ENCODE peak calls at places on chromosome 22, in six cellular contexts. One of them, this sample, is unnamed.

GRCh38 chr22:44329179-44329796 is 16.5 kb upstream of the SHISAL1 start:
- DNase-seq in hypothalamus: no peak
- DNase-seq in DMS153: no peak
- DNase-seq in stromal cell of bone marrow: no peak
- DNase-seq in NCI-H146: no peak
- DNase-seq in heart right ventricle: no peak
- DNase-seq in this sample: peak

GRCh38 chr22:25992331-25992730 is 176.9 kb upstream of the SEZ6L start:
- DNase-seq in DMS153: no peak
- DNase-seq in stromal cell of bone marrow: no peak
- DNase-seq in heart right ventricle: no peak
- DNase-seq in NCI-H146: no peak
- DNase-seq in hypothalamus: no peak
- DNase-seq in this sample: no peak

GRCh38 chr22:22770280-22770871 is 117.2 kb upstream of the IGLL5 start:
- DNase-seq in heart right ventricle: peak
- DNase-seq in hypothalamus: peak
- DNase-seq in stromal cell of bone marrow: no peak
- DNase-seq in NCI-H146: peak
- DNase-seq in DMS153: peak
- DNase-seq in this sample: peak

GRCh38 chr22:25027959-25028840 is 75.7 kb downstream of the KIAA1671 start:
- DNase-seq in NCI-H146: no peak
- DNase-seq in stromal cell of bone marrow: no peak
- DNase-seq in DMS153: no peak
- DNase-seq in heart right ventricle: peak
- DNase-seq in hypothalamus: no peak
- DNase-seq in this sample: no peak

GRCh38 chr22:47299879-47300697 is 537.6 kb downstream of the TBC1D22A start:
- DNase-seq in heart right ventricle: no peak
- DNase-seq in hypothalamus: no peak
- DNase-seq in stromal cell of bone marrow: no peak
- DNase-seq in NCI-H146: no peak
- DNase-seq in DMS153: no peak
- DNase-seq in this sample: no peak

GRCh38 chr22:24407278-24407665 is 20.1 kb upstream of the ADORA2A start:
- DNase-seq in DMS153: no peak
- DNase-seq in NCI-H146: no peak
- DNase-seq in stromal cell of bone marrow: no peak
- DNase-seq in heart right ventricle: no peak
- DNase-seq in hypothalamus: no peak
- DNase-seq in this sample: no peak

GRCh38 chr22:35230839-35231584 is 26.3 kb upstream of the HMGXB4 start:
- DNase-seq in NCI-H146: peak
- DNase-seq in DMS153: peak
- DNase-seq in hypothalamus: no peak
- DNase-seq in heart right ventricle: no peak
- DNase-seq in stromal cell of bone marrow: no peak
- DNase-seq in this sample: peak

GRCh38 chr22:19357270-19358105 is 66.0 kb upstream of the CLTCL1 start:
- DNase-seq in NCI-H146: no peak
- DNase-seq in heart right ventricle: no peak
- DNase-seq in stromal cell of bone marrow: no peak
- DNase-seq in DMS153: no peak
- DNase-seq in hypothalamus: peak
- DNase-seq in this sample: no peak

GRCh38 chr22:44317163-44317455 is 4.4 kb upstream of the SHISAL1 start:
- DNase-seq in heart right ventricle: no peak
- DNase-seq in NCI-H146: no peak
- DNase-seq in stromal cell of bone marrow: no peak
- DNase-seq in DMS153: no peak
- DNase-seq in hypothalamus: no peak
- DNase-seq in this sample: no peak

GRCh38 chr22:46504586-46504985 is 32.8 kb downstream of the CELSR1 start:
- DNase-seq in stromal cell of bone marrow: no peak
- DNase-seq in hypothalamus: no peak
- DNase-seq in heart right ventricle: no peak
- DNase-seq in NCI-H146: no peak
- DNase-seq in DMS153: no peak
- DNase-seq in this sample: no peak

GRCh38 chr22:35109613-35110012 is 43.7 kb downstream of the ISX start:
- DNase-seq in NCI-H146: no peak
- DNase-seq in stromal cell of bone marrow: no peak
- DNase-seq in hypothalamus: no peak
- DNase-seq in DMS153: no peak
- DNase-seq in heart right ventricle: no peak
- DNase-seq in this sample: no peak